ENCODE peak calls at places on chromosomes 1 and 21, in four cellular contexts. L is K562, J is HCT116, Y is HepG2. T is an unnamed sample. For H3K4me1, the result is how much of the 10 kb centered on the place peaks cover.

GRCh38 chr1:225631041-225631663 is 21.8 kb downstream of the ENAH start:
- DNase-seq in Y (no peak), J (no peak), L (no peak), T (no peak)

GRCh38 chr21:45957551-45957950 is 24.0 kb upstream of the COL6A1 start:
- DNase-seq in L (no peak), Y (no peak), J (no peak), T (no peak)

GRCh38 chr1:212749924-212750535 is 41.5 kb downstream of the NSL1 start:
- DNase-seq in L (peak), J (peak), Y (peak), T (peak)

GRCh38 chr1:204013052-204013451 is 59.9 kb upstream of the SOX13 start:
- DNase-seq in J (no peak), Y (no peak), L (no peak), T (no peak)

GRCh38 chr1:186139706-186140105 is 235.3 kb downstream of the TPR start:
- DNase-seq in L (no peak), J (no peak), Y (no peak), T (no peak)

GRCh38 chr1:66217021-66217420 is 316.9 kb upstream of the SGIP1 start:
- DNase-seq in Y (no peak), L (no peak), J (no peak), T (no peak)

GRCh38 chr1:24490101-24490781 is 12.4 kb upstream of the RCAN3 start:
- DNase-seq in J (no peak), L (no peak), Y (no peak), T (no peak)

GRCh38 chr21:38916214-38916964 is 110.7 kb downstream of the ETS2 start:
- DNase-seq in J (no peak), L (no peak), Y (peak), T (no peak)

GRCh38 chr1:186903374-186904129 is 74.8 kb downstream of the PLA2G4A start:
- DNase-seq in J (no peak), L (no peak), Y (no peak), T (no peak)

GRCh38 chr1:25031966-25032667 is 102.0 kb upstream of the RUNX3 start:
- DNase-seq in Y (no peak), L (no peak), J (no peak), T (no peak)

GRCh38 chr1:156009404-156009803 is 11.3 kb downstream of the SSR2 start:
- DNase-seq in L (no peak), J (no peak), Y (no peak), T (no peak)

GRCh38 chr1:185581961-185582725 is 152.0 kb upstream of the HMCN1 start:
- DNase-seq in L (no peak), J (no peak), Y (no peak), T (no peak)

GRCh38 chr21:33734818-33735217 is 92.5 kb downstream of the ITSN1 start:
- DNase-seq in J (no peak), L (no peak), Y (no peak), T (no peak)

GRCh38 chr21:46050651-46051378 is 47.1 kb upstream of the COL6A2 start:
- DNase-seq in J (no peak), L (no peak), Y (no peak), T (no peak)

GRCh38 chr1:246769306-246769705 is 45.1 kb downstream of the SCCPDH start:
- DNase-seq in L (no peak), Y (no peak), J (no peak), T (no peak)

GRCh38 chr1:41540886-41541591 is 56.6 kb upstream of the EDN2 start:
- DNase-seq in L (peak), J (no peak), Y (no peak), T (no peak)

GRCh38 chr1:109361649-109362048 is 36.1 kb downstream of the SORT1 start:
- DNase-seq in Y (no peak), L (no peak), J (no peak), T (no peak)

GRCh38 chr1:226074046-226074445 is 11.5 kb downstream of the H3-3A start:
- DNase-seq in L (no peak), J (no peak), Y (no peak), T (no peak)

GRCh38 chr1:231420299-231420958 is 1.7 kb downstream of the EGLN1 start:
- DNase-seq in J (no peak), L (no peak), Y (no peak), T (no peak)

GRCh38 chr1:231418101-231418740 is 3.9 kb downstream of the EGLN1 start:
- DNase-seq in Y (no peak), J (no peak), L (no peak), T (no peak)

GRCh38 chr1:231419738-231420298 is 2.3 kb downstream of the EGLN1 start:
- DNase-seq in J (no peak), L (peak), Y (no peak), T (no peak)

GRCh38 chr1:231418741-231419107 is 3.4 kb downstream of the EGLN1 start:
- DNase-seq in Y (no peak), J (no peak), L (no peak), T (no peak)

DNA sequence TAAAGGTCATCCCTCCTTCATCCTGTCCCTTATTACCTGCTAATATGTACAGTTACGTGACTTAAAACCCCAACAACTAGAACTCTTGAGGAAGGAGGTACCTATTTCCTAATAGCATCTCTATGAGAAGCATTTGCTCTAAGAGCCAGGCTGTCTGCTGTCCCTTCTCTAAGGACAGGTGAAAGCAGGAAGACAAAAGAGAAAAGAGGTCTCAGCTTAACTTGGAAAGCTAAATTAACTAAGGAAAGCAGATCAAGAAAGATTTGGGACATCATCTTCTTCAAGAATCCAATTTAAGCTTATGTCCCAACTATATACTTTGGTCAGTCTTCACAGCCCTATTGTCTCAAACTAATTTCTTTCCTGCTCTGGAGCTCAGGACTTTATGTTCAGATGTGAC is 2.9 kb downstream of the EGLN1 start:
- DNase-seq in J (no peak), L (no peak), Y (no peak), T (no peak)
- H3K27ac ChIP-seq in J (no peak), L (no peak), Y (no peak), T (peak)

DNA sequence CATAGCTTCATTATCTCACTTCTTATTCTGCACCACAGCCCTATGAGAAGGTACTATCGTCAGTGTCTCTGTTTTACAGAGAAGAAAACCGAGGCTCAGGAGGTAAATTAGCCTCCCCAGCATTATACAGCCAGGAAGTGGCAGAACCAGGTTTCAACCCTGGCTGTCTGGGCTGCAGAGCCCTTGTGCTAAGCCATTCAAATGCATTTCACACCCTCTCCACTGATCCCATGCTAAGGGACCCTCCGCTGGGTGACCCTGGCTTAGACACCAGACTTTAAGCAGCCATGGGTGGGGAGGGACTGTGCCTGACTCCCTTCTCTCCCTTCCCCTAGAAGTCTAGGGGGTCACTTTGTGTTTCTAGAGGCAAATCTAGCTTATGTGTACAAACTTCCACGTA is 87.5 kb downstream of the RRAGC start:
- DNase-seq in L (no peak), J (no peak), Y (no peak), T (no peak)
- H3K4me1 ChIP-seq in L (under half), J (under half), Y (under half), T (under half)

GRCh38 chr1:15236226-15237145 is 10.5 kb upstream of the FHAD1 start:
- DNase-seq in J (peak), Y (no peak), L (peak), T (no peak)
- TF ChIP-seq TCF7L2 in J (no peak), Y (no peak), L (no peak), T (no peak)

GRCh38 chr1:113912594-113913311 is 7.6 kb downstream of the DCLRE1B start:
- DNase-seq in L (no peak), J (no peak), Y (no peak), T (no peak)
- H3K27ac ChIP-seq in L (peak), J (no peak), Y (no peak), T (no peak)

DNA sequence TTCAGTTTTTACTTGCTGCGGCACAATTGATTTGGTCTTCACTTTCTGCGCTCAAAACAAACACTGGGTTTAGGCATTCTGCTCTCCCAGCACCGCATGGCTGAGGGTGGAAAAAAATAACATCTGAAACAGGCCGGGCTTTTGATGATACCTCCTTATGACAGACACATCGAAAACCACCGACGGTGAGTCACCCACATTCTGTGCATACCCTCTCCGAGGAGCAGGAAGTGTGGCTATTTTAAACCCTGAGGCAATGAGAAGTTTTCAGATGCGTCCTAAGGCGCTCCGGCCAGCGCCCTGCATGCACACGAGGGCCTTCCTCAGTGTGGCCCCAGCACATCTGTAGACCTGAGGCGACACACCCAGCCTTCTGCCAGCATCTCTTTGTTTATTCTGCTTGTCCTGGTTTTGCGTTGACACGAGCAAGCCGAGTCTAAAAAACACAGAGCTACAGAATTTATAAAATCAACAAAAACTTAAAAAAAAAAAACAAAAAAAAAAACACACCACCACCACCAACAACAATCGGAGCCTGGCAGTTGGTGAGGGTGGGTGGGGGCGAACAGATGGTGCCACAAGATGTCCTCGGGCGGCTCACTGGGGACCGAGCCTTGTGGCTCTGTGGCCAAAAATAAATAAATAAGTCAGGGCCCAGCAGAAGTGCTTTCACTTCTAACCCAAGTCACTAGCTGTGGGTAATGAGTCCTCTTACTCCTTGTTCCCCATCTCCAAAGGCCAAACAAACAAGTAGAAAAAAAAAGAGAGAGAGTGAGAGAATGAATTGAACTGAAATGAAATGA is 162.6 kb upstream of the IRF2BP2 start:
- DNase-seq in L (peak), J (peak), Y (peak), T (peak)
- H3K4me1 ChIP-seq in L (under half), J (under half), Y (half or more), T (under half)